ENCODE peak calls at places on chromosomes 12 and 14, in six cellular contexts. F is upper lobe of left lung; T is hepatocyte; U is PC-3; J is CD4-positive, CD25-positive, alpha-beta regulatory T cell; D is naive thymus-derived CD4-positive, alpha-beta T cell. Z is an unnamed sample.

GRCh38 chr12:65649126-65649525 is 175.2 kb upstream of the HMGA2 start:
- DNase-seq in F (no peak), T (no peak), U (peak; percentile 99), J (no peak), D (no peak), Z (no peak)

GRCh38 chr12:121427556-121428055 is 27.7 kb downstream of the RNF34 start:
- DNase-seq in F (no peak), T (no peak), U (no peak), J (no peak), D (no peak), Z (no peak)

GRCh38 chr14:103204852-103205540 is 81.7 kb downstream of the TNFAIP2 start:
- DNase-seq in F (no peak), T (peak; percentile 67), U (no peak), J (no peak), D (no peak), Z (peak; percentile 36)

GRCh38 chr14:35335388-35336092 is 43.4 kb downstream of the PSMA6 start:
- DNase-seq in F (no peak), T (peak; percentile 81), U (peak; percentile 46), J (no peak), D (no peak), Z (no peak)

GRCh38 chr14:104332634-104333270 is 194.4 kb downstream of the KIF26A start:
- DNase-seq in F (no peak), T (no peak), U (no peak), J (no peak), D (no peak), Z (no peak)

GRCh38 chr12:32273712-32274111 is 125.6 kb upstream of the FGD4 start:
- DNase-seq in F (no peak), T (peak; percentile 55), U (no peak), J (peak; percentile 2), D (peak; percentile 16), Z (peak; percentile 92)

GRCh38 chr12:21001778-21002177 is 129.2 kb upstream of the SLCO1B1 start:
- DNase-seq in F (no peak), T (no peak), U (no peak), J (no peak), D (no peak), Z (no peak)

GRCh38 chr12:112285600-112286401 is 96.4 kb downstream of the HECTD4 start:
- DNase-seq in F (no peak), T (no peak), U (no peak), J (no peak), D (no peak), Z (no peak)

GRCh38 chr14:49858383-49858782 is 5.8 kb upstream of the NEMF start:
- DNase-seq in F (no peak), T (no peak), U (no peak), J (no peak), D (no peak), Z (peak; percentile 54)

GRCh38 chr14:69612014-69612758 is 790 bp downstream of the SUSD6 start:
- DNase-seq in F (no peak), T (no peak), U (peak; percentile 37), J (peak; percentile 38), D (peak; percentile 30), Z (peak; percentile 61)

GRCh38 chr12:95623554-95624170 is 72.4 kb upstream of the USP44 start:
- DNase-seq in F (no peak), T (peak; percentile 82), U (peak; percentile 89), J (no peak), D (no peak), Z (peak; percentile 51)

GRCh38 chr14:99586054-99586760 is 17.8 kb downstream of the CCDC85C start:
- DNase-seq in F (peak; percentile 50), T (no peak), U (no peak), J (no peak), D (no peak), Z (no peak)
- H3K4me3 ChIP-seq in F (no peak overlapping the region), T (no peak overlapping the region), U (no peak overlapping the region), J (no peak overlapping the region), D (no peak overlapping the region), Z (no peak overlapping the region)

DNA sequence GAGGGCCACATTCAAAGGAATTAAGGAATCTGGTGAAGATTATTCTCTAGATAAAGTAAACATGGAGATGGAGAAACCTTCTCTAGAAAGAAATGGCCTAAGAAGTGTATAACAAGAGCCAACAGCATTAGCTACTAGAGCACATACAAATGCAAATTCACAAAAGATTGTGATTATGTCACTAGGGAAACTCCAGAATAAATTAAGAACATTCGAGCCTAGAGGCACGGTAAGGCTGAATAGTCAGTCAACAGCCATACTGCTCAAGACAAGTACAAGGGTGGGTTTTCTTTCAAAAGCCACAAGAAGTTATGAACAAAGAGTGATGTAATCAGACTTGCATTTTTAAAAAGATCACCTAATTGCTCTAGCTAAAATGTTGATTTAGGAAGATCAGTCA is 25.4 kb downstream of the PPP4R3A start:
- DNase-seq in F (no peak), T (no peak), U (no peak), J (no peak), D (no peak), Z (no peak)
- H3K36me3 ChIP-seq in F (peaks cover 53% of the 10 kb centered on the region), T (peaks cover 3% of the 10 kb centered on the region), U (peaks cover 67% of the 10 kb centered on the region), J (peaks cover 95% of the 10 kb centered on the region), D (peaks cover 39% of the 10 kb centered on the region), Z (peaks cover 98% of the 10 kb centered on the region)

GRCh38 chr12:52213541-52214420 is 19.3 kb upstream of the KRT7 start:
- DNase-seq in F (peak; percentile 87), T (peak; percentile 89), U (peak; percentile 96), J (no peak), D (peak; percentile 53), Z (peak; percentile 49)

GRCh38 chr12:52210186-52210924 is 18.5 kb upstream of the KRT80 start:
- DNase-seq in F (no peak), T (no peak), U (peak; percentile 55), J (no peak), D (no peak), Z (no peak)

GRCh38 chr12:52210925-52211650 is 19.3 kb upstream of the KRT80 start:
- DNase-seq in F (no peak), T (no peak), U (no peak), J (no peak), D (no peak), Z (no peak)

GRCh38 chr12:52212701-52213540 is 20.1 kb upstream of the KRT7 start:
- DNase-seq in F (no peak), T (no peak), U (no peak), J (no peak), D (no peak), Z (no peak)

DNA sequence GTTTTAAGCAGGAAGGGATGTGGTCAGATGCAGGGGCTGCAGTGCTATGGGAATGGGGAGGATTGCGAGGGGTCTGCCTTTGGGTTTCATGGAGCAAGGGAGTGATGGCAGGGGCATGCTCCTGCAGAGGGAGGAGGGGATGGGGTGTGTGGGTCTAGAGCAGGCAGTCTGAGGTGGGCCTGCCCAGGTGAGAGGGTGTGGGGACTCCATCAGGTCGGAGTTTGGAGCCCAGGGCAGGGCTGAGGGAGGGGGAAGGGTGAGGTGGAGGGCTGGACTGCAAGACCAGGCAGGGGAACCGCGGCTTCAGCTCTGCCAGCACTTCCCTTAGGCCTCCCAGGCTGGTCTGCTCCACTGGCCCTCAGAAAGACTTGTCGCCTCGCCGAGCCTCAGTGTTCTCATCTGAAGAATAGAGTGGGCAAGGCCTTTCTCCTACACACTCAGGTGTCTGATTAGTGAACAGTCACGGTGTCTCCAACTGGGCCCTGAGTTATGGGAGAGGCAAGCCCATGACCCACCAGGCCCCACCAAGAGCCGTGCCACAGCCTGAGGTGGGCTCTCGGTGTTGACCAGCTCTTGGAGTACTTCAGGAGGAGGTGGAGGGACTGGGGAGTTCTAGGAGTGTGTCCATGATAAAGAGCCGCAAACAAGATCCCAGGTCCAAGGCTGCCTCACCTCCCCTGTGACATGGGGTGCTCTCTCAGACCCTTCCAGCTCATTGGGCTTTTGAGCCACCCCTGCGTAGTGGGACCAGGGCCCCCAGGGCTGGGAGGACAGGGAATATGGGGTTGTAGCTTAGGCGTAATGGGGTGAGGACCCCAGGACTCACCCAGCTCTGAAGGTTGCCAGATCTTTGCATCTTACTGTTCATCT is 20.1 kb upstream of the KRT80 start:
- DNase-seq in F (no peak), T (no peak), U (no peak), J (no peak), D (no peak), Z (no peak)
- H3K4me1 ChIP-seq in F (peaks cover 27% of the 10 kb centered on the region), T (peaks cover 8% of the 10 kb centered on the region), U (peaks cover 63% of the 10 kb centered on the region), J (no peaks in the 10 kb centered on the region), D (no peaks in the 10 kb centered on the region), Z (no peaks in the 10 kb centered on the region)

GRCh38 chr14:52553002-52553670 is 500 bp downstream of the GPR137C start:
- DNase-seq in F (peak; percentile 87), T (peak; percentile 68), U (peak; percentile 28), J (no peak), D (peak; percentile 39), Z (peak; percentile 62)

GRCh38 chr14:52552063-52552988 is at the start of the genes GPR137C and TXNDC16:
- DNase-seq in F (peak; percentile 98), T (peak; percentile 100), U (peak; percentile 100), J (peak; percentile 100), D (peak; percentile 94), Z (peak; percentile 100)

GRCh38 chr14:52550661-52551060 is 1.6 kb downstream of the TXNDC16 start:
- DNase-seq in F (no peak), T (no peak), U (no peak), J (no peak), D (no peak), Z (peak; percentile 22)

GRCh38 chr14:52551696-52552062 is 626 bp downstream of the TXNDC16 start:
- DNase-seq in F (no peak), T (peak; percentile 30), U (peak; percentile 48), J (no peak), D (no peak), Z (peak; percentile 55)

DNA sequence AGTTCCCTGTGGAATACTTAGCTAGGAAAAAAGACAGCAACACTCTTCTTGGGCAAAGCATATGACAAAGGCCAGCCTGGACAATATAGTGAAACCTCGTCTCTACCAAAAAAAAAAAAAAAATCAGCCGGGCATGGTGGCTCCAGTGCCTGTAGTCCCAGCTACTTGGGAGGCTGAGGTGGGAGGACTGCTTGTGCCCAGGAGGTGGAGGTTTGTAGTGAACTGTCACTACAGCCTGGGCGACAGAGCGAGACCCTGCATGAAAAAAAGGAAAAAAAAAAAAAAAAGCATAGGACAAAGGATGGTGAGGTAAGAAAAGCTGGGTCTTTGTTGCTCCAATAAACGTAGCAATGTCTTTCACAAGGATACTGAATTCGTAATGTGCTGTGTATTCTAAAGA is 1.1 kb downstream of the TXNDC16 start:
- DNase-seq in F (no peak), T (no peak), U (no peak), J (no peak), D (no peak), Z (peak; percentile 5)
- H3K4me3 ChIP-seq in F (peak overlapping the region; percentile 85), T (peak overlapping the region; percentile 48), U (peak overlapping the region; percentile 87), J (peak overlapping the region; percentile 98), D (peak overlapping the region; percentile 87), Z (peak overlapping the region; percentile 99)

GRCh38 chr14:77108753-77109152 is 10.7 kb downstream of the CIPC start:
- DNase-seq in F (no peak), T (no peak), U (no peak), J (no peak), D (no peak), Z (peak; percentile 30)
- H3K36me3 ChIP-seq in F (peaks cover 26% of the 10 kb centered on the region), T (no peaks in the 10 kb centered on the region), U (peaks cover 57% of the 10 kb centered on the region), J (peaks cover 51% of the 10 kb centered on the region), D (peaks cover 5% of the 10 kb centered on the region), Z (peaks cover 80% of the 10 kb centered on the region)

GRCh38 chr12:23944067-23944466 is 5.4 kb downstream of the SOX5 start:
- DNase-seq in F (no peak), T (no peak), U (no peak), J (no peak), D (no peak), Z (no peak)
- H3K4me1 ChIP-seq in F (no peaks in the 10 kb centered on the region), T (no peaks in the 10 kb centered on the region), U (no peaks in the 10 kb centered on the region), J (no peaks in the 10 kb centered on the region), D (no peaks in the 10 kb centered on the region), Z (no peaks in the 10 kb centered on the region)

GRCh38 chr12:120224304-120225199 is 23.6 kb upstream of the RPLP0 start:
- DNase-seq in F (peak; percentile 91), T (peak; percentile 72), U (no peak), J (no peak), D (no peak), Z (no peak)
- H3K4me3 ChIP-seq in F (peak overlapping the region; percentile 49), T (no peak overlapping the region), U (no peak overlapping the region), J (no peak overlapping the region), D (no peak overlapping the region), Z (no peak overlapping the region)

GRCh38 chr14:64730681-64731080 is 26.5 kb downstream of the PLEKHG3 start:
- DNase-seq in F (peak; percentile 62), T (no peak), U (no peak), J (no peak), D (no peak), Z (no peak)
- H3K36me3 ChIP-seq in F (peaks cover 40% of the 10 kb centered on the region), T (no peaks in the 10 kb centered on the region), U (peaks cover 23% of the 10 kb centered on the region), J (peaks cover 6% of the 10 kb centered on the region), D (no peaks in the 10 kb centered on the region), Z (no peaks in the 10 kb centered on the region)

Z was measured in OCI-LY7.